ENCODE peak calls at places on chromosome 22, in nine cellular contexts. W, K, G, R, F, M, U, A and P are unnamed samples.

GRCh38 chr22:48746789-48747425 is 1080.8 kb downstream of the BRD1 start:
- DNase-seq in W (no peak), K (no peak), G (no peak), R (no peak), F (no peak), M (no peak), U (no peak), A (no peak), P (no peak)

GRCh38 chr22:42064629-42065028 is 6.0 kb downstream of the NAGA start:
- DNase-seq in W (no peak), K (no peak), G (no peak), R (no peak), F (no peak), M (no peak), U (no peak), A (no peak), P (peak; percentile 37)

GRCh38 chr22:30241576-30242371 is 4.8 kb downstream of the LIF start:
- DNase-seq in W (no peak), K (no peak), G (no peak), R (no peak), F (no peak), M (no peak), U (no peak), A (no peak), P (no peak)

GRCh38 chr22:39738746-39739145 is 154.8 kb downstream of the ENTHD1 start:
- DNase-seq in W (no peak), K (no peak), G (no peak), R (no peak), F (no peak), M (no peak), U (no peak), A (no peak), P (no peak)

GRCh38 chr22:20405931-20406685 is 12.2 kb downstream of the ZNF74 start:
- DNase-seq in W (no peak), K (no peak), G (no peak), R (no peak), F (no peak), M (no peak), U (no peak), A (no peak), P (peak; percentile 68)

GRCh38 chr22:45499746-45500145 is 2.9 kb upstream of the FBLN1 start:
- DNase-seq in W (no peak), K (no peak), G (peak; percentile 33), R (no peak), F (no peak), M (no peak), U (peak; percentile 49), A (no peak), P (no peak)

GRCh38 chr22:44667276-44667675 is 34.7 kb upstream of the PRR5 start:
- DNase-seq in W (no peak), K (no peak), G (no peak), R (no peak), F (no peak), M (no peak), U (no peak), A (no peak), P (no peak)

GRCh38 chr22:26798433-26799065 is 141.2 kb downstream of the MIAT start:
- DNase-seq in W (no peak), K (no peak), G (no peak), R (no peak), F (no peak), M (no peak), U (peak; percentile 64), A (no peak), P (no peak)

GRCh38 chr22:38540731-38541130 is 29.3 kb downstream of the DMC1 start:
- DNase-seq in W (no peak), K (no peak), G (no peak), R (no peak), F (no peak), M (no peak), U (no peak), A (no peak), P (no peak)

GRCh38 chr22:48737461-48738203 is 1090.0 kb downstream of the BRD1 start:
- DNase-seq in W (no peak), K (no peak), G (no peak), R (no peak), F (no peak), M (no peak), U (no peak), A (no peak), P (no peak)

GRCh38 chr22:37896181-37896592 is 9.9 kb upstream of the MICALL1 start:
- DNase-seq in W (peak; percentile 83), K (no peak), G (peak; percentile 80), R (no peak), F (peak; percentile 59), M (peak; percentile 59), U (peak; percentile 68), A (no peak), P (no peak)

GRCh38 chr22:25759825-25760231 is 17.8 kb downstream of the MYO18B start:
- DNase-seq in W (no peak), K (no peak), G (peak; percentile 78), R (peak; percentile 44), F (no peak), M (peak; percentile 93), U (no peak), A (no peak), P (no peak)

GRCh38 chr22:39244073-39244495 is 698 bp downstream of the PDGFB start:
- DNase-seq in W (peak; percentile 29), K (no peak), G (peak; percentile 46), R (no peak), F (no peak), M (no peak), U (peak; percentile 66), A (no peak), P (no peak)

GRCh38 chr22:17921871-17922821 is 102.2 kb downstream of the MICAL3 start:
- DNase-seq in W (no peak), K (no peak), G (no peak), R (no peak), F (no peak), M (no peak), U (peak; percentile 94), A (no peak), P (no peak)

GRCh38 chr22:30226192-30226832 is 20.2 kb downstream of the LIF start:
- DNase-seq in W (no peak), K (no peak), G (no peak), R (no peak), F (no peak), M (no peak), U (no peak), A (no peak), P (no peak)

GRCh38 chr22:37746366-37747089 is 49.7 kb downstream of the TRIOBP start:
- DNase-seq in W (no peak), K (no peak), G (no peak), R (no peak), F (no peak), M (no peak), U (peak; percentile 75), A (no peak), P (no peak)

GRCh38 chr22:29710922-29711593 is 8.7 kb upstream of the CABP7 start:
- DNase-seq in W (no peak), K (no peak), G (no peak), R (no peak), F (no peak), M (no peak), U (no peak), A (no peak), P (no peak)

GRCh38 chr22:48736593-48737460 is 1090.8 kb downstream of the BRD1 start:
- DNase-seq in W (no peak), K (no peak), G (no peak), R (no peak), F (no peak), M (no peak), U (no peak), A (no peak), P (no peak)

GRCh38 chr22:40703731-40704130 is 24.4 kb downstream of the MCHR1 start:
- DNase-seq in W (no peak), K (no peak), G (no peak), R (no peak), F (no peak), M (no peak), U (no peak), A (no peak), P (no peak)

GRCh38 chr22:20781272-20781990 is 7.5 kb downstream of the SERPIND1 start:
- DNase-seq in W (no peak), K (no peak), G (no peak), R (no peak), F (no peak), M (peak; percentile 51), U (no peak), A (no peak), P (no peak)

GRCh38 chr22:37484115-37485005 is 1.8 kb downstream of the MFNG start:
- DNase-seq in W (peak; percentile 86), K (no peak), G (no peak), R (no peak), F (peak; percentile 85), M (peak; percentile 92), U (no peak), A (no peak), P (no peak)

GRCh38 chr22:32005453-32005852 is 37.6 kb upstream of the SLC5A1 start:
- DNase-seq in W (no peak), K (no peak), G (no peak), R (no peak), F (no peak), M (no peak), U (no peak), A (no peak), P (no peak)

GRCh38 chr22:46087816-46088277 is 62.5 kb upstream of the PPARA start:
- DNase-seq in W (no peak), K (peak; percentile 93), G (no peak), R (peak; percentile 66), F (no peak), M (no peak), U (no peak), A (no peak), P (no peak)

GRCh38 chr22:32205974-32206773 is 1.3 kb upstream of the RFPL2 start:
- DNase-seq in W (no peak), K (no peak), G (no peak), R (no peak), F (no peak), M (no peak), U (peak; percentile 80), A (no peak), P (no peak)

GRCh38 chr22:38707984-38708383 is 2.2 kb downstream of the GTPBP1 start:
- DNase-seq in W (no peak), K (no peak), G (no peak), R (no peak), F (no peak), M (no peak), U (no peak), A (no peak), P (no peak)

GRCh38 chr22:40046126-40046525 is 51.4 kb downstream of the FAM83F start:
- DNase-seq in W (no peak), K (no peak), G (no peak), R (no peak), F (no peak), M (no peak), U (no peak), A (no peak), P (peak; percentile 18)

GRCh38 chr22:45971389-45972028 is 5.5 kb downstream of the WNT7B start:
- DNase-seq in W (no peak), K (no peak), G (no peak), R (no peak), F (no peak), M (no peak), U (peak; percentile 68), A (no peak), P (no peak)

GRCh38 chr22:28237092-28237491 is 318.0 kb upstream of the PITPNB start:
- DNase-seq in W (no peak), K (no peak), G (no peak), R (no peak), F (no peak), M (no peak), U (no peak), A (no peak), P (no peak)

GRCh38 chr22:47891609-47892008 is 1129.2 kb downstream of the TBC1D22A start:
- DNase-seq in W (no peak), K (no peak), G (no peak), R (no peak), F (no peak), M (no peak), U (no peak), A (no peak), P (no peak)

GRCh38 chr22:42434283-42434682 is 2.1 kb upstream of the NFAM1 start:
- DNase-seq in W (no peak), K (no peak), G (no peak), R (no peak), F (no peak), M (no peak), U (no peak), A (peak; percentile 50), P (no peak)

GRCh38 chr22:24450600-24450999 is 23.2 kb downstream of the ADORA2A start:
- DNase-seq in W (no peak), K (no peak), G (no peak), R (no peak), F (no peak), M (no peak), U (peak; percentile 60), A (no peak), P (no peak)